ENCODE peak calls at places on chromosomes 1 and 21, in five cellular contexts. G, D, I, F and E are unnamed samples.
A peak's percentile ranks its signal among the peaks of the same experiment; 100 is the strongest.

GRCh38 chr1:68481041-68481440 is 15.8 kb downstream of the DEPDC1 start:
- DNase-seq in F (no peak), G (peak; percentile 23), I (no peak), D (no peak), E (no peak)

GRCh38 chr1:37714689-37715088 is 22.4 kb downstream of the CDCA8 start:
- DNase-seq in G (no peak), I (no peak), F (no peak), D (no peak), E (no peak)

GRCh38 chr21:41766883-41767605 is at the start of gene RIPK4:
- DNase-seq in I (no peak), G (peak; percentile 23), F (peak; percentile 73), D (peak; percentile 76), E (peak; percentile 19)

GRCh38 chr1:47919113-47919833 is 77.9 kb downstream of the TRABD2B start:
- DNase-seq in F (no peak), I (no peak), G (no peak), D (no peak), E (no peak)

GRCh38 chr1:31476891-31477846 is 64.2 kb downstream of the SERINC2 start:
- DNase-seq in G (no peak), I (no peak), D (no peak), F (peak; percentile 9), E (peak; percentile 77)

GRCh38 chr1:183824295-183824694 is 19.4 kb downstream of the RGL1 start:
- DNase-seq in G (no peak), I (no peak), D (no peak), F (no peak), E (no peak)

GRCh38 chr1:160363951-160364350 is 2.9 kb upstream of the NHLH1 start:
- DNase-seq in F (no peak), I (no peak), G (no peak), D (no peak), E (no peak)

GRCh38 chr1:63142001-63142400 is 180.4 kb upstream of the FOXD3 start:
- DNase-seq in F (no peak), I (no peak), D (no peak), G (no peak), E (no peak)

GRCh38 chr1:181028241-181029014 is 5.4 kb upstream of the MR1 start:
- DNase-seq in I (no peak), D (no peak), G (peak; percentile 86), F (no peak), E (no peak)

GRCh38 chr1:206590025-206590834 is 22.0 kb downstream of the EIF2D start:
- DNase-seq in D (no peak), I (peak; percentile 49), F (no peak), G (peak; percentile 80), E (no peak)

GRCh38 chr1:195656780-195657179 is 951.5 kb downstream of the KCNT2 start:
- DNase-seq in G (no peak), F (no peak), D (no peak), I (no peak), E (no peak)

GRCh38 chr1:182297312-182297711 is 94.3 kb downstream of the GLUL start:
- DNase-seq in D (no peak), F (no peak), G (no peak), I (no peak), E (no peak)

GRCh38 chr1:16163882-16164820 is 8.3 kb upstream of the EPHA2 start:
- DNase-seq in F (no peak), D (peak; percentile 95), G (peak; percentile 100), I (peak; percentile 92), E (no peak)

GRCh38 chr21:36697473-36698159 is 1.3 kb upstream of the SIM2 start:
- DNase-seq in D (no peak), G (no peak), I (no peak), F (peak; percentile 27), E (no peak)

GRCh38 chr1:201085902-201086735 is 26.1 kb downstream of the CACNA1S start:
- DNase-seq in F (peak; percentile 60), G (peak; percentile 33), D (peak; percentile 61), I (peak; percentile 81), E (no peak)

GRCh38 chr21:44958471-44959191 is 18.8 kb downstream of the SLX9 start:
- DNase-seq in F (peak; percentile 80), D (no peak), I (no peak), G (peak; percentile 67), E (no peak)

GRCh38 chr1:177185209-177185608 is 14.5 kb downstream of the BRINP2 start:
- DNase-seq in I (peak; percentile 24), F (no peak), D (peak; percentile 12), G (peak; percentile 17), E (no peak)

GRCh38 chr1:76865696-76866291 is 1.5 kb upstream of the ST6GALNAC5 start:
- DNase-seq in F (peak; percentile 27), D (no peak), G (no peak), I (no peak), E (no peak)

GRCh38 chr1:235027862-235028250 is 100.8 kb downstream of the TOMM20 start:
- DNase-seq in G (no peak), F (no peak), D (no peak), I (no peak), E (no peak)

GRCh38 chr1:24465099-24465498 is 37.5 kb upstream of the RCAN3 start:
- DNase-seq in F (no peak), D (no peak), G (no peak), I (no peak), E (no peak)

GRCh38 chr1:214331827-214332423 is 51.0 kb downstream of the SMYD2 start:
- DNase-seq in I (peak; percentile 81), G (peak; percentile 32), F (peak; percentile 72), D (peak; percentile 57), E (no peak)

GRCh38 chr1:168613689-168614655 is 37.6 kb downstream of the XCL1 start:
- DNase-seq in G (no peak), F (peak; percentile 55), I (no peak), D (no peak), E (no peak)

GRCh38 chr1:181499825-181500224 is 16.5 kb downstream of the CACNA1E start:
- DNase-seq in F (no peak), I (no peak), G (no peak), D (no peak), E (no peak)

GRCh38 chr1:79079770-79080169 is 73.2 kb upstream of the ADGRL4 start:
- DNase-seq in G (peak; percentile 93), I (no peak), F (no peak), D (peak; percentile 4), E (no peak)

GRCh38 chr1:15950763-15951295 is 25.1 kb downstream of the ZBTB17 start:
- DNase-seq in I (no peak), G (peak; percentile 42), D (no peak), F (no peak), E (no peak)

GRCh38 chr1:227661495-227661894 is 73.6 kb downstream of the JMJD4 start:
- DNase-seq in G (no peak), I (no peak), D (peak; percentile 23), F (no peak), E (no peak)

GRCh38 chr1:227662933-227663332 is 72.2 kb downstream of the JMJD4 start:
- DNase-seq in D (no peak), G (no peak), F (no peak), I (no peak), E (no peak)

GRCh38 chr1:227666286-227666685 is 68.8 kb downstream of the JMJD4 start:
- DNase-seq in D (no peak), I (no peak), F (no peak), G (no peak), E (no peak)
- TF ChIP-seq RCOR1 in D (no peak), I (no peak), F (no peak), G (no peak), E (no peak)

DNA sequence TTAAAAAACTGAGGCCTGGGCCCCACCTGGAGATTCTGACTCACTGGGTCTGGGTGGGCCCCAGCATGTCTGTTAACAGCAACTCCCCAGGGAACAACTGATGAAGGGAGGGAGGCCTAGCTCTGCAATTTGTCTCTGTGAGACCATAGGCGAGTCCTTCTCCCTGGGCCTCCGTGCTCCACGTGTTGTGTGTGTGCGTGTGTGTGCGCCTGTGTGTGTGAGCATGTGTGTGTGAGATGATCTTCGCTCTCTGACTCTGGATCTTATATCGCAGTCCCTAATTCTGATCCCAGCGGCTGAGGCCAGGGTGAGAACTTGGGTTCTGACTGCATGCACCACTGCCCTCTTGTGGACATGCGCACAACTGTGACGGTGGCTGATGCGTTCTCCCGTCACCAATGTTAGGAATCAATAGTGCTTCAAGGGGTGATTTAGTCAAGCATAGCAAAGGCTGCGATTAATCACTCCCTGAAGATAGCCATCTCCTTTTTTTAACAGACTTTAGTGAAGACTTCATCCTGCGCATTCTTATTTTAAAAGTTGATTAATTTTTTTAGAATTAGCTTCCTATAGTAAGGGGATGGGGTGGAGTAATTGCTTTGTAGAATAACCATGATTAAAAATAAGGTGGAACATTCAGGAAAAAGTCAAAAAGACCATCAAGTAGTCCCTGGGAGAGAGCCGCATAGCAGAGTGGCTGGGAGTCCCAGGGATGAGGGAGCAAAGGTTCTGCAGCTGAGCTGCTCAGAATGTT is 62.4 kb upstream of the USP24 start:
- DNase-seq in F (peak; percentile 77), D (peak; percentile 71), I (peak; percentile 82), G (peak; percentile 78), E (peak; percentile 59)
- TF ChIP-seq RCOR1 in F (no peak), D (no peak), I (peak; percentile 52), G (no peak), E (no peak)

GRCh38 chr1:35519432-35519831 is 37.8 kb downstream of the KIAA0319L start:
- DNase-seq in F (no peak), G (no peak), D (no peak), I (no peak), E (no peak)
- TF ChIP-seq RCOR1 in F (no peak), G (no peak), D (no peak), I (no peak), E (no peak)

GRCh38 chr1:71044833-71045232 is 2.8 kb downstream of the PTGER3 start:
- DNase-seq in D (no peak), I (peak; percentile 40), G (no peak), F (no peak), E (no peak)

GRCh38 chr1:71045463-71046028 is 2.1 kb downstream of the PTGER3 start:
- DNase-seq in F (no peak), D (no peak), G (no peak), I (peak; percentile 41), E (no peak)

GRCh38 chr1:71049951-71050598 is 2.5 kb upstream of the PTGER3 start:
- DNase-seq in F (peak; percentile 77), G (peak; percentile 72), D (peak; percentile 63), I (peak; percentile 64), E (peak; percentile 25)

GRCh38 chr1:71046891-71047634 is 553 bp downstream of the PTGER3 start:
- DNase-seq in D (no peak), F (peak; percentile 75), G (no peak), I (no peak), E (no peak)

DNA sequence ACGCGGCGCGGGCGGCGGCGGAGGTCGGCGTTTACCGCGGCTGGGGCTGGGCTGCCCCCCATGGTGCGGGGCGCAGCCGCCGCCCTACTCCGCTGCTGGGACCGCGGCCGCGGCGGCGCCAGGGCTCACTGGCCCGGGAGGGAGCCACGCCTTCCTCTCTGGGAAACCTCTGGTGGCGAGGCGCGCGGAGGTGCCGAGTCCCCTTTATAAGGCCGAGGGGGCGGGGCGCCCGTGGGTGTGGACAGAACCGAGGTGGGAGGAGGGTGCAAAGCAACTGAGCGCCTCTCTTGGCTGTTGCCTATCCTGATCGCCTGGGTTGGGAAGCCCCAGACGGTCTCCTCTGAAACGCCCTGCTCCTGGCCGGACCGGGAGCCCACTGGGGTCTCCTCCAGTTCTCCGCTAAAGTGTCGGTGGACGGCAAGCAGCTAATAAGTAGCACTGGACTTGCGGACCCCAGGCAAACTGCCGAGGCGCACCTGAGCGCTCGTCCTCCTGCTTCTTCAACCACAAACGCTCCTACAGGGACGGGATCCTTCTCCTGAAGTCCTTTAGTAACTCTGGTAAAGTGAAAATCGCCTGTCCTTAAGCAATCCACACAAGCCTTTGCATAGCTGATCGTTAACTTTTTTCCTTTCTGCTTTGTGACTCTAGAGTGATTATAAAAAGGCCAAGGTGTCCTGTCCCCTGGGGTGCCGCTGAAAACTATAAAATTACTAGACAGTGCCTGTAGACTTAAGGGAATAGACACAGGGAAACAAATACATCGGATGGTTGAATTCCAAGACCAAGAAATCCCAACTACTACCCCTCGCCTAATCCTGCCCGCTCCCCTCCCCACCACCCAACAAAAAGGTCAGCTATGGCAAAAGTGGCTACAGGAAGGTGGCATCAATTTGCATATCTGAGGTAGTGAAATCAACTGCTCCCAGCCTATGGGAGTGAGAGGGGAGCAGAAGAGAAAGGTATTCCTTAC is at the start of gene PTGER3:
- DNase-seq in F (peak; percentile 77), G (no peak), D (no peak), I (peak; percentile 91), E (no peak)
- TF ChIP-seq RCOR1 in F (no peak), G (no peak), D (no peak), I (peak; percentile 53), E (no peak)